ENCODE peak calls at places on chromosomes 3 and 15, in five cellular contexts. One of them, this sample, is unnamed.

GRCh38 chr3:132253262-132253878 is 63.8 kb upstream of the ACP3 start:
- DNase-seq in neural crest cell: peak
- DNase-seq in HCT116: peak
- DNase-seq in Calu3: peak
- DNase-seq in WTC11: no peak
- DNase-seq in this sample: peak

GRCh38 chr3:12155833-12156232 is 2.9 kb downstream of the TIMP4 start:
- DNase-seq in neural crest cell: no peak
- DNase-seq in HCT116: peak
- DNase-seq in Calu3: peak
- DNase-seq in WTC11: no peak
- DNase-seq in this sample: peak

GRCh38 chr3:171854649-171855305 is 11.6 kb downstream of the TMEM212 start:
- DNase-seq in neural crest cell: no peak
- DNase-seq in HCT116: peak
- DNase-seq in Calu3: no peak
- DNase-seq in WTC11: no peak
- DNase-seq in this sample: no peak

GRCh38 chr15:91040851-91041250 is 18.5 kb upstream of the VPS33B start:
- DNase-seq in neural crest cell: no peak
- DNase-seq in HCT116: no peak
- DNase-seq in Calu3: no peak
- DNase-seq in WTC11: no peak
- DNase-seq in this sample: no peak

GRCh38 chr3:107285197-107285596 is 92.0 kb upstream of the CCDC54 start:
- DNase-seq in neural crest cell: no peak
- DNase-seq in HCT116: no peak
- DNase-seq in Calu3: no peak
- DNase-seq in WTC11: peak
- DNase-seq in this sample: no peak

GRCh38 chr3:169945313-169945712 is 21.3 kb upstream of the SEC62 start:
- DNase-seq in neural crest cell: no peak
- DNase-seq in HCT116: no peak
- DNase-seq in Calu3: no peak
- DNase-seq in WTC11: no peak
- DNase-seq in this sample: peak

GRCh38 chr3:54654776-54655175 is 273.1 kb downstream of the LRTM1 start:
- DNase-seq in neural crest cell: no peak
- DNase-seq in HCT116: no peak
- DNase-seq in Calu3: no peak
- DNase-seq in WTC11: no peak
- DNase-seq in this sample: no peak

GRCh38 chr15:94305133-94305532 is 73.8 kb downstream of the MCTP2 start:
- DNase-seq in neural crest cell: no peak
- DNase-seq in HCT116: no peak
- DNase-seq in Calu3: no peak
- DNase-seq in WTC11: no peak
- DNase-seq in this sample: no peak

GRCh38 chr3:122952509-122952908 is 75.1 kb downstream of the SEMA5B start:
- DNase-seq in neural crest cell: no peak
- DNase-seq in HCT116: no peak
- DNase-seq in Calu3: peak
- DNase-seq in WTC11: peak
- DNase-seq in this sample: no peak

GRCh38 chr15:42171122-42171521 is 14.7 kb upstream of the PLA2G4F start:
- DNase-seq in neural crest cell: no peak
- DNase-seq in HCT116: no peak
- DNase-seq in Calu3: no peak
- DNase-seq in WTC11: no peak
- DNase-seq in this sample: no peak

GRCh38 chr3:123290107-123290930 is 88.6 kb downstream of the SEC22A start:
- DNase-seq in neural crest cell: no peak
- DNase-seq in HCT116: no peak
- DNase-seq in Calu3: no peak
- DNase-seq in WTC11: no peak
- DNase-seq in this sample: no peak

GRCh38 chr3:120642368-120642948 is 39.6 kb downstream of the HGD start:
- DNase-seq in neural crest cell: no peak
- DNase-seq in HCT116: no peak
- DNase-seq in Calu3: no peak
- DNase-seq in WTC11: no peak
- DNase-seq in this sample: no peak

GRCh38 chr3:106759686-106760085 is 617.6 kb upstream of the CCDC54 start:
- DNase-seq in neural crest cell: no peak
- DNase-seq in HCT116: no peak
- DNase-seq in Calu3: no peak
- DNase-seq in WTC11: no peak
- DNase-seq in this sample: no peak

GRCh38 chr3:109154989-109155388 is 18.5 kb downstream of the C3orf85 start:
- DNase-seq in neural crest cell: no peak
- DNase-seq in HCT116: no peak
- DNase-seq in Calu3: no peak
- DNase-seq in WTC11: no peak
- DNase-seq in this sample: no peak

GRCh38 chr3:194552327-194552949 is 65.6 kb upstream of the ATP13A3 start:
- DNase-seq in neural crest cell: no peak
- DNase-seq in HCT116: no peak
- DNase-seq in Calu3: no peak
- DNase-seq in WTC11: no peak
- DNase-seq in this sample: no peak

GRCh38 chr3:188608401-188608800 is 454.4 kb downstream of the LPP start:
- DNase-seq in neural crest cell: no peak
- DNase-seq in HCT116: no peak
- DNase-seq in Calu3: no peak
- DNase-seq in WTC11: no peak
- DNase-seq in this sample: no peak

GRCh38 chr15:69906256-69907185 is 191.2 kb downstream of the TLE3 start:
- DNase-seq in neural crest cell: no peak
- DNase-seq in HCT116: no peak
- DNase-seq in Calu3: no peak
- DNase-seq in WTC11: no peak
- DNase-seq in this sample: no peak

GRCh38 chr3:146581877-146582508 is 23.2 kb downstream of the PLSCR5 start:
- DNase-seq in neural crest cell: no peak
- DNase-seq in HCT116: no peak
- DNase-seq in Calu3: peak
- DNase-seq in WTC11: no peak
- DNase-seq in this sample: no peak

GRCh38 chr15:68312701-68313204 is 35.2 kb downstream of the FEM1B start:
- DNase-seq in neural crest cell: no peak
- DNase-seq in HCT116: no peak
- DNase-seq in Calu3: no peak
- DNase-seq in WTC11: no peak
- DNase-seq in this sample: peak

GRCh38 chr15:100853676-100854440 is 25.8 kb upstream of the ALDH1A3 start:
- DNase-seq in neural crest cell: no peak
- DNase-seq in HCT116: no peak
- DNase-seq in Calu3: no peak
- DNase-seq in WTC11: no peak
- DNase-seq in this sample: no peak

GRCh38 chr3:52357151-52358080 is 41.3 kb downstream of the DNAH1 start:
- DNase-seq in neural crest cell: no peak
- DNase-seq in HCT116: no peak
- DNase-seq in Calu3: no peak
- DNase-seq in WTC11: no peak
- DNase-seq in this sample: no peak

GRCh38 chr3:119550090-119550910 is 9.1 kb downstream of the CD80 start:
- DNase-seq in neural crest cell: no peak
- DNase-seq in HCT116: no peak
- DNase-seq in Calu3: no peak
- DNase-seq in WTC11: no peak
- DNase-seq in this sample: no peak

GRCh38 chr15:32824777-32825176 is 107.0 kb downstream of the GREM1 start:
- DNase-seq in neural crest cell: no peak
- DNase-seq in HCT116: no peak
- DNase-seq in Calu3: no peak
- DNase-seq in WTC11: no peak
- DNase-seq in this sample: no peak

GRCh38 chr3:127068111-127068810 is 85.3 kb downstream of the PLXNA1 start:
- DNase-seq in neural crest cell: no peak
- DNase-seq in HCT116: no peak
- DNase-seq in Calu3: no peak
- DNase-seq in WTC11: no peak
- DNase-seq in this sample: no peak

GRCh38 chr3:134334231-134334900 is 39.9 kb downstream of the AMOTL2 start:
- DNase-seq in neural crest cell: no peak
- DNase-seq in HCT116: no peak
- DNase-seq in Calu3: no peak
- DNase-seq in WTC11: no peak
- DNase-seq in this sample: no peak

GRCh38 chr3:121477589-121477988 is 68.2 kb downstream of the POLQ start:
- DNase-seq in neural crest cell: no peak
- DNase-seq in HCT116: no peak
- DNase-seq in Calu3: no peak
- DNase-seq in WTC11: no peak
- DNase-seq in this sample: no peak

GRCh38 chr15:67915374-67916050 is 75.7 kb upstream of the RNU6-1 start:
- DNase-seq in neural crest cell: no peak
- DNase-seq in HCT116: no peak
- DNase-seq in Calu3: no peak
- DNase-seq in WTC11: no peak
- DNase-seq in this sample: no peak

GRCh38 chr15:50145451-50145872 is 26.4 kb upstream of the ATP8B4 start:
- DNase-seq in neural crest cell: no peak
- DNase-seq in HCT116: peak
- DNase-seq in Calu3: peak
- DNase-seq in WTC11: no peak
- DNase-seq in this sample: peak

GRCh38 chr3:18861137-18861536 is 287.2 kb upstream of the KCNH8 start:
- DNase-seq in neural crest cell: no peak
- DNase-seq in HCT116: no peak
- DNase-seq in Calu3: no peak
- DNase-seq in WTC11: no peak
- DNase-seq in this sample: no peak

GRCh38 chr3:171936231-171936841 is 93.2 kb downstream of the TMEM212 start:
- DNase-seq in neural crest cell: no peak
- DNase-seq in HCT116: no peak
- DNase-seq in Calu3: peak
- DNase-seq in WTC11: no peak
- DNase-seq in this sample: no peak

GRCh38 chr3:194272861-194273266 is 78.3 kb downstream of the CPN2 start:
- DNase-seq in neural crest cell: no peak
- DNase-seq in HCT116: no peak
- DNase-seq in Calu3: no peak
- DNase-seq in WTC11: peak
- DNase-seq in this sample: no peak

GRCh38 chr3:3200632-3201212 is 21.2 kb upstream of the CRBN start:
- DNase-seq in neural crest cell: peak
- DNase-seq in HCT116: peak
- DNase-seq in Calu3: peak
- DNase-seq in WTC11: peak
- DNase-seq in this sample: peak

GRCh38 chr3:42022355-42022754 is 60.5 kb upstream of the ULK4 start:
- DNase-seq in neural crest cell: no peak
- DNase-seq in HCT116: no peak
- DNase-seq in Calu3: no peak
- DNase-seq in WTC11: no peak
- DNase-seq in this sample: no peak

GRCh38 chr15:67515557-67515956 is 5.4 kb upstream of the C15orf61 start:
- DNase-seq in neural crest cell: no peak
- DNase-seq in HCT116: no peak
- DNase-seq in Calu3: no peak
- DNase-seq in WTC11: no peak
- DNase-seq in this sample: no peak

GRCh38 chr3:64977308-64978100 is 289.7 kb upstream of the ADAMTS9 start:
- DNase-seq in neural crest cell: no peak
- DNase-seq in HCT116: no peak
- DNase-seq in Calu3: peak
- DNase-seq in WTC11: no peak
- DNase-seq in this sample: no peak

GRCh38 chr3:124266517-124266916 is 274.6 kb upstream of the ROPN1 start:
- DNase-seq in neural crest cell: peak
- DNase-seq in HCT116: no peak
- DNase-seq in Calu3: peak
- DNase-seq in WTC11: no peak
- DNase-seq in this sample: peak

GRCh38 chr3:46935168-46935858 is 41.2 kb downstream of the CCDC12 start:
- DNase-seq in neural crest cell: no peak
- DNase-seq in HCT116: peak
- DNase-seq in Calu3: peak
- DNase-seq in WTC11: peak
- DNase-seq in this sample: peak
- TF ChIP-seq CTCF in neural crest cell: peak
- TF ChIP-seq CTCF in HCT116: peak
- TF ChIP-seq CTCF in Calu3: peak
- TF ChIP-seq CTCF in WTC11: no peak
- TF ChIP-seq CTCF in this sample: peak

GRCh38 chr3:49701388-49702077 is 12.2 kb downstream of the RNF123 start:
- DNase-seq in neural crest cell: no peak
- DNase-seq in HCT116: no peak
- DNase-seq in Calu3: no peak
- DNase-seq in WTC11: peak
- DNase-seq in this sample: no peak
- TF ChIP-seq CTCF in neural crest cell: peak
- TF ChIP-seq CTCF in HCT116: peak
- TF ChIP-seq CTCF in Calu3: peak
- TF ChIP-seq CTCF in WTC11: no peak
- TF ChIP-seq CTCF in this sample: no peak

DNA sequence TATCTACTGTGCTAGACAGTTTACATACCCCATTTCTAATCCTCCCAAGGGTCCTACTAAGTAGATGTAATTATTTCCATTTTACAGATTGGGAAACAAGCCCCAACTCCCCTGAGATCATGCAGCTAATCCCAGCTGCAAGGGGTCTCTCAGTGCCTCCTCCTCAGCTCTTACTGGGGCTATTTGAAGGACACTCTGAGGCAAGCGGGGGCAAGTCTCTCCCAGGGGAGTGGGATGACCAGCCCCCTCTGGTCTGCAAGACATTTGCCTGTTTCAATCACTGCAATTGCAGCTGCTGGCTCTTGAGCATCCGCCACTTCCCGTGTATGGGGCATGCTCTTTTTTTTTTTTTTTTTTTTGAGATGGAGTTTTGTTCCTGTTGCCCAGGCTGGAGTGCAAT is 11.4 kb downstream of the LAMP3 start:
- DNase-seq in neural crest cell: no peak
- DNase-seq in HCT116: no peak
- DNase-seq in Calu3: no peak
- DNase-seq in WTC11: no peak
- DNase-seq in this sample: no peak
- TF ChIP-seq CTCF in neural crest cell: no peak
- TF ChIP-seq CTCF in HCT116: no peak
- TF ChIP-seq CTCF in Calu3: no peak
- TF ChIP-seq CTCF in WTC11: no peak
- TF ChIP-seq CTCF in this sample: no peak

GRCh38 chr3:50242778-50243551 is 7.0 kb downstream of the GNAI2 start:
- DNase-seq in neural crest cell: no peak
- DNase-seq in HCT116: no peak
- DNase-seq in Calu3: no peak
- DNase-seq in WTC11: no peak
- DNase-seq in this sample: peak
- TF ChIP-seq CTCF in neural crest cell: no peak
- TF ChIP-seq CTCF in HCT116: no peak
- TF ChIP-seq CTCF in Calu3: no peak
- TF ChIP-seq CTCF in WTC11: no peak
- TF ChIP-seq CTCF in this sample: no peak